ENCODE peak calls at places on chromosomes 1 and 21, in six cellular contexts. One of them, this sample, is unnamed.

GRCh38 chr1:115976062-115976899 is at the start of gene SLC22A15:
- DNase-seq in stimulated activated CD8-positive, alpha-beta memory T cell treated with anti-CD3 and anti-CD28 coated beads, Interleukin-7, amount 100 ng/mL, for 1 hour: no peak
- DNase-seq in activated CD4-positive, alpha-beta T cell treated with anti-CD3 and anti-CD28 coated beads for 36 hours: peak; percentile 55
- DNase-seq in stimulated activated CD4-positive, alpha-beta T cell treated with anti-CD3 and anti-CD28 coated beads, Interleukin-4, amount 100 ng/mL, for 48 hours: peak; percentile 10
- DNase-seq in cardiac fibroblast: peak; percentile 64
- DNase-seq in KG1: peak; percentile 33
- DNase-seq in this sample: peak; percentile 59

GRCh38 chr1:84847253-84848247 is 45.5 kb downstream of the LPAR3 start:
- DNase-seq in activated CD4-positive, alpha-beta T cell treated with anti-CD3 and anti-CD28 coated beads for 36 hours: peak; percentile 31
- DNase-seq in stimulated activated CD4-positive, alpha-beta T cell treated with anti-CD3 and anti-CD28 coated beads, Interleukin-4, amount 100 ng/mL, for 48 hours: peak; percentile 3
- DNase-seq in stimulated activated CD8-positive, alpha-beta memory T cell treated with anti-CD3 and anti-CD28 coated beads, Interleukin-7, amount 100 ng/mL, for 1 hour: no peak
- DNase-seq in KG1: no peak
- DNase-seq in cardiac fibroblast: peak; percentile 98
- DNase-seq in this sample: peak; percentile 7

GRCh38 chr1:182702826-182703524 is 18.6 kb upstream of the RGS8 start:
- DNase-seq in stimulated activated CD8-positive, alpha-beta memory T cell treated with anti-CD3 and anti-CD28 coated beads, Interleukin-7, amount 100 ng/mL, for 1 hour: no peak
- DNase-seq in activated CD4-positive, alpha-beta T cell treated with anti-CD3 and anti-CD28 coated beads for 36 hours: no peak
- DNase-seq in cardiac fibroblast: no peak
- DNase-seq in KG1: no peak
- DNase-seq in stimulated activated CD4-positive, alpha-beta T cell treated with anti-CD3 and anti-CD28 coated beads, Interleukin-4, amount 100 ng/mL, for 48 hours: no peak
- DNase-seq in this sample: no peak

GRCh38 chr1:61142726-61143500 is 60.6 kb downstream of the NFIA start:
- DNase-seq in cardiac fibroblast: no peak
- DNase-seq in activated CD4-positive, alpha-beta T cell treated with anti-CD3 and anti-CD28 coated beads for 36 hours: no peak
- DNase-seq in stimulated activated CD4-positive, alpha-beta T cell treated with anti-CD3 and anti-CD28 coated beads, Interleukin-4, amount 100 ng/mL, for 48 hours: no peak
- DNase-seq in KG1: no peak
- DNase-seq in stimulated activated CD8-positive, alpha-beta memory T cell treated with anti-CD3 and anti-CD28 coated beads, Interleukin-7, amount 100 ng/mL, for 1 hour: no peak
- DNase-seq in this sample: no peak

GRCh38 chr1:201376464-201377374 is 761 bp downstream of the TNNT2 start:
- DNase-seq in stimulated activated CD8-positive, alpha-beta memory T cell treated with anti-CD3 and anti-CD28 coated beads, Interleukin-7, amount 100 ng/mL, for 1 hour: no peak
- DNase-seq in stimulated activated CD4-positive, alpha-beta T cell treated with anti-CD3 and anti-CD28 coated beads, Interleukin-4, amount 100 ng/mL, for 48 hours: peak; percentile 4
- DNase-seq in activated CD4-positive, alpha-beta T cell treated with anti-CD3 and anti-CD28 coated beads for 36 hours: peak; percentile 47
- DNase-seq in cardiac fibroblast: peak; percentile 36
- DNase-seq in KG1: no peak
- DNase-seq in this sample: no peak

GRCh38 chr1:88867743-88868521 is 23.4 kb downstream of the GTF2B start:
- DNase-seq in stimulated activated CD8-positive, alpha-beta memory T cell treated with anti-CD3 and anti-CD28 coated beads, Interleukin-7, amount 100 ng/mL, for 1 hour: no peak
- DNase-seq in activated CD4-positive, alpha-beta T cell treated with anti-CD3 and anti-CD28 coated beads for 36 hours: no peak
- DNase-seq in KG1: no peak
- DNase-seq in cardiac fibroblast: peak; percentile 71
- DNase-seq in stimulated activated CD4-positive, alpha-beta T cell treated with anti-CD3 and anti-CD28 coated beads, Interleukin-4, amount 100 ng/mL, for 48 hours: no peak
- DNase-seq in this sample: no peak

GRCh38 chr21:25670726-25671125 is 31.7 kb downstream of the JAM2 start:
- DNase-seq in activated CD4-positive, alpha-beta T cell treated with anti-CD3 and anti-CD28 coated beads for 36 hours: no peak
- DNase-seq in stimulated activated CD8-positive, alpha-beta memory T cell treated with anti-CD3 and anti-CD28 coated beads, Interleukin-7, amount 100 ng/mL, for 1 hour: no peak
- DNase-seq in KG1: no peak
- DNase-seq in stimulated activated CD4-positive, alpha-beta T cell treated with anti-CD3 and anti-CD28 coated beads, Interleukin-4, amount 100 ng/mL, for 48 hours: no peak
- DNase-seq in cardiac fibroblast: peak; percentile 36
- DNase-seq in this sample: no peak

GRCh38 chr1:20185834-20186782 is at the start of the genes PLA2G2C and UBXN10:
- DNase-seq in activated CD4-positive, alpha-beta T cell treated with anti-CD3 and anti-CD28 coated beads for 36 hours: peak; percentile 90
- DNase-seq in KG1: no peak
- DNase-seq in cardiac fibroblast: no peak
- DNase-seq in stimulated activated CD4-positive, alpha-beta T cell treated with anti-CD3 and anti-CD28 coated beads, Interleukin-4, amount 100 ng/mL, for 48 hours: peak; percentile 69
- DNase-seq in stimulated activated CD8-positive, alpha-beta memory T cell treated with anti-CD3 and anti-CD28 coated beads, Interleukin-7, amount 100 ng/mL, for 1 hour: no peak
- DNase-seq in this sample: no peak

GRCh38 chr1:115539061-115539460 is 102.7 kb upstream of the VANGL1 start:
- DNase-seq in KG1: no peak
- DNase-seq in activated CD4-positive, alpha-beta T cell treated with anti-CD3 and anti-CD28 coated beads for 36 hours: no peak
- DNase-seq in stimulated activated CD8-positive, alpha-beta memory T cell treated with anti-CD3 and anti-CD28 coated beads, Interleukin-7, amount 100 ng/mL, for 1 hour: no peak
- DNase-seq in cardiac fibroblast: peak; percentile 30
- DNase-seq in stimulated activated CD4-positive, alpha-beta T cell treated with anti-CD3 and anti-CD28 coated beads, Interleukin-4, amount 100 ng/mL, for 48 hours: no peak
- DNase-seq in this sample: no peak

GRCh38 chr21:46035809-46036695 is 54.5 kb downstream of the COL6A1 start:
- DNase-seq in KG1: no peak
- DNase-seq in cardiac fibroblast: peak; percentile 56
- DNase-seq in activated CD4-positive, alpha-beta T cell treated with anti-CD3 and anti-CD28 coated beads for 36 hours: no peak
- DNase-seq in stimulated activated CD8-positive, alpha-beta memory T cell treated with anti-CD3 and anti-CD28 coated beads, Interleukin-7, amount 100 ng/mL, for 1 hour: no peak
- DNase-seq in stimulated activated CD4-positive, alpha-beta T cell treated with anti-CD3 and anti-CD28 coated beads, Interleukin-4, amount 100 ng/mL, for 48 hours: no peak
- DNase-seq in this sample: no peak

GRCh38 chr1:43315963-43316737 is 15.4 kb downstream of the TIE1 start:
- DNase-seq in cardiac fibroblast: no peak
- DNase-seq in KG1: no peak
- DNase-seq in activated CD4-positive, alpha-beta T cell treated with anti-CD3 and anti-CD28 coated beads for 36 hours: no peak
- DNase-seq in stimulated activated CD8-positive, alpha-beta memory T cell treated with anti-CD3 and anti-CD28 coated beads, Interleukin-7, amount 100 ng/mL, for 1 hour: no peak
- DNase-seq in stimulated activated CD4-positive, alpha-beta T cell treated with anti-CD3 and anti-CD28 coated beads, Interleukin-4, amount 100 ng/mL, for 48 hours: no peak
- DNase-seq in this sample: no peak

GRCh38 chr1:58783090-58783992 is 506 bp downstream of the JUN start:
- DNase-seq in activated CD4-positive, alpha-beta T cell treated with anti-CD3 and anti-CD28 coated beads for 36 hours: peak; percentile 70
- DNase-seq in stimulated activated CD4-positive, alpha-beta T cell treated with anti-CD3 and anti-CD28 coated beads, Interleukin-4, amount 100 ng/mL, for 48 hours: peak; percentile 34
- DNase-seq in KG1: peak; percentile 49
- DNase-seq in stimulated activated CD8-positive, alpha-beta memory T cell treated with anti-CD3 and anti-CD28 coated beads, Interleukin-7, amount 100 ng/mL, for 1 hour: peak; percentile 21
- DNase-seq in cardiac fibroblast: peak; percentile 67
- DNase-seq in this sample: peak; percentile 57

GRCh38 chr1:5798151-5798730 is 194.0 kb downstream of the NPHP4 start:
- DNase-seq in cardiac fibroblast: no peak
- DNase-seq in stimulated activated CD4-positive, alpha-beta T cell treated with anti-CD3 and anti-CD28 coated beads, Interleukin-4, amount 100 ng/mL, for 48 hours: no peak
- DNase-seq in activated CD4-positive, alpha-beta T cell treated with anti-CD3 and anti-CD28 coated beads for 36 hours: no peak
- DNase-seq in stimulated activated CD8-positive, alpha-beta memory T cell treated with anti-CD3 and anti-CD28 coated beads, Interleukin-7, amount 100 ng/mL, for 1 hour: no peak
- DNase-seq in KG1: no peak
- DNase-seq in this sample: no peak

GRCh38 chr1:206850401-206850800 is 15.0 kb upstream of the IL20 start:
- DNase-seq in activated CD4-positive, alpha-beta T cell treated with anti-CD3 and anti-CD28 coated beads for 36 hours: no peak
- DNase-seq in cardiac fibroblast: no peak
- DNase-seq in stimulated activated CD4-positive, alpha-beta T cell treated with anti-CD3 and anti-CD28 coated beads, Interleukin-4, amount 100 ng/mL, for 48 hours: no peak
- DNase-seq in stimulated activated CD8-positive, alpha-beta memory T cell treated with anti-CD3 and anti-CD28 coated beads, Interleukin-7, amount 100 ng/mL, for 1 hour: no peak
- DNase-seq in KG1: no peak
- DNase-seq in this sample: no peak

GRCh38 chr21:42513151-42513984 is at the start of gene SLC37A1:
- DNase-seq in stimulated activated CD4-positive, alpha-beta T cell treated with anti-CD3 and anti-CD28 coated beads, Interleukin-4, amount 100 ng/mL, for 48 hours: no peak
- DNase-seq in cardiac fibroblast: peak; percentile 18
- DNase-seq in activated CD4-positive, alpha-beta T cell treated with anti-CD3 and anti-CD28 coated beads for 36 hours: peak; percentile 66
- DNase-seq in KG1: no peak
- DNase-seq in stimulated activated CD8-positive, alpha-beta memory T cell treated with anti-CD3 and anti-CD28 coated beads, Interleukin-7, amount 100 ng/mL, for 1 hour: no peak
- DNase-seq in this sample: no peak

This sample was measured in putamen.